ENCODE peak calls at places on chromosomes 2 and 18, in five cellular contexts. C, W, M, A and O are unnamed samples.

GRCh38 chr2:10226032-10226724 is 76.5 kb upstream of the HPCAL1 start:
- DNase-seq in A (no peak), M (no peak), C (peak; percentile 49), W (no peak), O (no peak)

GRCh38 chr2:229800997-229801754 is 86.8 kb upstream of the DNER start:
- DNase-seq in W (peak; percentile 4), A (peak; percentile 48), M (peak; percentile 60), C (peak; percentile 83), O (peak; percentile 22)

GRCh38 chr2:4995466-4995865 is 696.7 kb upstream of the SOX11 start:
- DNase-seq in A (no peak), M (no peak), C (no peak), W (no peak), O (no peak)

GRCh38 chr2:239381709-239382134 is 19.1 kb downstream of the HDAC4 start:
- DNase-seq in W (no peak), A (no peak), M (no peak), C (no peak), O (no peak)

GRCh38 chr2:112155331-112156151 is 17.4 kb downstream of the FBLN7 start:
- DNase-seq in W (peak; percentile 12), C (peak; percentile 13), A (no peak), M (no peak), O (no peak)

GRCh38 chr2:75047907-75048625 is 89.6 kb downstream of the POLE4 start:
- DNase-seq in A (no peak), C (no peak), W (peak; percentile 34), M (no peak), O (no peak)

GRCh38 chr2:241702405-241703127 is 727 bp downstream of the ING5 start:
- DNase-seq in W (peak; percentile 26), C (peak; percentile 88), M (peak; percentile 76), A (peak; percentile 64), O (no peak)

GRCh38 chr2:154655499-154655898 is 43.0 kb upstream of the KCNJ3 start:
- DNase-seq in C (no peak), M (no peak), A (no peak), W (no peak), O (no peak)

GRCh38 chr18:32549248-32549842 is 78.7 kb upstream of the GAREM1 start:
- DNase-seq in M (peak; percentile 18), W (peak; percentile 67), C (peak; percentile 71), A (peak; percentile 30), O (peak; percentile 52)

GRCh38 chr18:79199691-79200374 is 130.6 kb downstream of the ATP9B start:
- DNase-seq in W (no peak), A (no peak), M (no peak), C (no peak), O (no peak)

GRCh38 chr2:54773233-54773632 is 49.8 kb downstream of the EML6 start:
- DNase-seq in A (no peak), M (no peak), C (no peak), W (no peak), O (no peak)

GRCh38 chr18:31667185-31667584 is 17.2 kb downstream of the B4GALT6 start:
- DNase-seq in A (no peak), C (no peak), M (no peak), W (no peak), O (no peak)

GRCh38 chr2:72975017-72975416 is 57.7 kb downstream of the EMX1 start:
- DNase-seq in W (no peak), A (no peak), C (no peak), M (no peak), O (no peak)

GRCh38 chr2:105323117-105323516 is 6.4 kb downstream of the TGFBRAP1 start:
- DNase-seq in A (no peak), C (no peak), M (no peak), W (no peak), O (no peak)

GRCh38 chr2:219996366-219996765 is 368.9 kb downstream of the SLC4A3 start:
- DNase-seq in A (no peak), C (no peak), W (no peak), M (no peak), O (no peak)

GRCh38 chr18:35933982-35934381 is 38.5 kb upstream of the RMP24 start:
- DNase-seq in W (no peak), A (no peak), C (no peak), M (no peak), O (no peak)

GRCh38 chr18:63185979-63186378 is 133.6 kb downstream of the BCL2 start:
- DNase-seq in C (no peak), W (no peak), M (no peak), A (no peak), O (no peak)

GRCh38 chr2:159944874-159945273 is 117.5 kb downstream of the PLA2R1 start:
- DNase-seq in M (no peak), C (no peak), A (no peak), W (no peak), O (no peak)

GRCh38 chr2:45342-46130 is 769 bp downstream of the FAM110C start:
- DNase-seq in C (peak; percentile 54), M (no peak), W (no peak), A (no peak), O (no peak)

GRCh38 chr18:50287028-50287440 is 458 bp downstream of the CXXC1 start:
- DNase-seq in M (no peak), W (no peak), C (peak; percentile 69), A (no peak), O (no peak)

GRCh38 chr2:102166189-102166845 is 20.5 kb upstream of the IL1RL2 start:
- DNase-seq in C (peak; percentile 75), A (no peak), W (no peak), M (peak; percentile 35), O (no peak)

GRCh38 chr2:130377491-130377890 is 21.6 kb downstream of the PTPN18 start:
- DNase-seq in W (no peak), A (no peak), M (no peak), C (no peak), O (no peak)